ENCODE peak calls at places on chromosomes 5 and 9, in four cellular contexts. One of them, this sample, is unnamed. For H3K4me1, the result is how much of the 10 kb centered on the place peaks cover.

GRCh38 chr9:2479056-2479565 is 142.5 kb upstream of the VLDLR start:
- DNase-seq in fibroblast of lung: no peak
- DNase-seq in mammary epithelial cell: no peak
- DNase-seq in endothelial cell of umbilical vein: no peak
- DNase-seq in this sample: no peak

GRCh38 chr9:101702257-101702656 is 36.2 kb downstream of the GRIN3A start:
- DNase-seq in fibroblast of lung: no peak
- DNase-seq in mammary epithelial cell: peak
- DNase-seq in endothelial cell of umbilical vein: no peak
- DNase-seq in this sample: no peak

GRCh38 chr9:127506814-127507750 is 55.8 kb downstream of the LRSAM1 start:
- DNase-seq in fibroblast of lung: peak
- DNase-seq in mammary epithelial cell: no peak
- DNase-seq in endothelial cell of umbilical vein: no peak
- DNase-seq in this sample: no peak

GRCh38 chr9:126502417-126503332 is 111.1 kb upstream of the LMX1B start:
- DNase-seq in fibroblast of lung: no peak
- DNase-seq in mammary epithelial cell: no peak
- DNase-seq in endothelial cell of umbilical vein: no peak
- DNase-seq in this sample: no peak

GRCh38 chr5:133389066-133389590 is 223.2 kb downstream of the FSTL4 start:
- DNase-seq in fibroblast of lung: no peak
- DNase-seq in mammary epithelial cell: peak
- DNase-seq in endothelial cell of umbilical vein: no peak
- DNase-seq in this sample: no peak

GRCh38 chr5:142587354-142587965 is 98.4 kb downstream of the FGF1 start:
- DNase-seq in fibroblast of lung: peak
- DNase-seq in mammary epithelial cell: peak
- DNase-seq in endothelial cell of umbilical vein: peak
- DNase-seq in this sample: peak

GRCh38 chr9:114521846-114522245 is 16.6 kb upstream of the WHRN start:
- DNase-seq in fibroblast of lung: no peak
- DNase-seq in mammary epithelial cell: no peak
- DNase-seq in endothelial cell of umbilical vein: no peak
- DNase-seq in this sample: no peak

GRCh38 chr9:89179920-89180667 is 1.5 kb upstream of the SHC3 start:
- DNase-seq in fibroblast of lung: peak
- DNase-seq in mammary epithelial cell: peak
- DNase-seq in endothelial cell of umbilical vein: peak
- DNase-seq in this sample: peak

GRCh38 chr5:160188151-160188967 is 40.9 kb upstream of the FABP6 start:
- DNase-seq in fibroblast of lung: peak
- DNase-seq in mammary epithelial cell: no peak
- DNase-seq in endothelial cell of umbilical vein: peak
- DNase-seq in this sample: peak

GRCh38 chr5:102450313-102450990 is 48.3 kb downstream of the SLCO6A1 start:
- DNase-seq in fibroblast of lung: no peak
- DNase-seq in mammary epithelial cell: peak
- DNase-seq in endothelial cell of umbilical vein: no peak
- DNase-seq in this sample: peak

GRCh38 chr9:117250610-117251215 is 164.1 kb downstream of the ASTN2 start:
- DNase-seq in fibroblast of lung: no peak
- DNase-seq in mammary epithelial cell: no peak
- DNase-seq in endothelial cell of umbilical vein: no peak
- DNase-seq in this sample: no peak

GRCh38 chr9:128454991-128455390 is 815 bp upstream of the ODF2 start:
- DNase-seq in fibroblast of lung: no peak
- DNase-seq in mammary epithelial cell: no peak
- DNase-seq in endothelial cell of umbilical vein: no peak
- DNase-seq in this sample: no peak

GRCh38 chr5:119400248-119400647 is 44.4 kb downstream of the TNFAIP8 start:
- DNase-seq in fibroblast of lung: no peak
- DNase-seq in mammary epithelial cell: peak
- DNase-seq in endothelial cell of umbilical vein: no peak
- DNase-seq in this sample: no peak

GRCh38 chr5:61576556-61576955 is 244.5 kb downstream of the ZSWIM6 start:
- DNase-seq in fibroblast of lung: no peak
- DNase-seq in mammary epithelial cell: no peak
- DNase-seq in endothelial cell of umbilical vein: no peak
- DNase-seq in this sample: no peak

GRCh38 chr5:16776611-16777251 is 159.4 kb downstream of the MYO10 start:
- DNase-seq in fibroblast of lung: peak
- DNase-seq in mammary epithelial cell: no peak
- DNase-seq in endothelial cell of umbilical vein: no peak
- DNase-seq in this sample: peak

GRCh38 chr5:36366883-36367282 is 65.2 kb upstream of the RANBP3L start:
- DNase-seq in fibroblast of lung: peak
- DNase-seq in mammary epithelial cell: no peak
- DNase-seq in endothelial cell of umbilical vein: no peak
- DNase-seq in this sample: no peak

GRCh38 chr9:88781500-88782391 is 209.5 kb upstream of the S1PR3 start:
- DNase-seq in fibroblast of lung: peak
- DNase-seq in mammary epithelial cell: no peak
- DNase-seq in endothelial cell of umbilical vein: peak
- DNase-seq in this sample: peak

GRCh38 chr5:76742586-76742985 is 26.7 kb downstream of the F2R start:
- DNase-seq in fibroblast of lung: peak
- DNase-seq in mammary epithelial cell: peak
- DNase-seq in endothelial cell of umbilical vein: no peak
- DNase-seq in this sample: no peak

GRCh38 chr5:157189223-157189622 is 8.6 kb downstream of the ITK start:
- DNase-seq in fibroblast of lung: no peak
- DNase-seq in mammary epithelial cell: no peak
- DNase-seq in endothelial cell of umbilical vein: no peak
- DNase-seq in this sample: no peak

GRCh38 chr5:151637676-151638075 is 46.5 kb upstream of the FAT2 start:
- DNase-seq in fibroblast of lung: no peak
- DNase-seq in mammary epithelial cell: peak
- DNase-seq in endothelial cell of umbilical vein: no peak
- DNase-seq in this sample: no peak

GRCh38 chr9:127682351-127683136 is 24.2 kb upstream of the CFAP157 start:
- DNase-seq in fibroblast of lung: no peak
- DNase-seq in mammary epithelial cell: no peak
- DNase-seq in endothelial cell of umbilical vein: no peak
- DNase-seq in this sample: no peak

GRCh38 chr5:174920906-174921550 is 196.6 kb downstream of the MSX2 start:
- DNase-seq in fibroblast of lung: no peak
- DNase-seq in mammary epithelial cell: no peak
- DNase-seq in endothelial cell of umbilical vein: no peak
- DNase-seq in this sample: no peak

GRCh38 chr9:124047106-124047716 is 35.6 kb downstream of the LHX2 start:
- DNase-seq in fibroblast of lung: peak
- DNase-seq in mammary epithelial cell: no peak
- DNase-seq in endothelial cell of umbilical vein: peak
- DNase-seq in this sample: peak

GRCh38 chr9:1871486-1872181 is 143.5 kb upstream of the SMARCA2 start:
- DNase-seq in fibroblast of lung: no peak
- DNase-seq in mammary epithelial cell: no peak
- DNase-seq in endothelial cell of umbilical vein: no peak
- DNase-seq in this sample: peak

GRCh38 chr9:127873886-127874285 is 3.6 kb downstream of the AK1 start:
- DNase-seq in fibroblast of lung: peak
- DNase-seq in mammary epithelial cell: no peak
- DNase-seq in endothelial cell of umbilical vein: peak
- DNase-seq in this sample: no peak

GRCh38 chr9:93346240-93347112 is 105.0 kb upstream of the FAM120A start:
- DNase-seq in fibroblast of lung: peak
- DNase-seq in mammary epithelial cell: no peak
- DNase-seq in endothelial cell of umbilical vein: no peak
- DNase-seq in this sample: no peak

GRCh38 chr5:95261369-95262175 is 23.3 kb downstream of the MCTP1 start:
- DNase-seq in fibroblast of lung: peak
- DNase-seq in mammary epithelial cell: peak
- DNase-seq in endothelial cell of umbilical vein: peak
- DNase-seq in this sample: peak

GRCh38 chr9:128251701-128252100 is 24.1 kb downstream of the GOLGA2 start:
- DNase-seq in fibroblast of lung: peak
- DNase-seq in mammary epithelial cell: no peak
- DNase-seq in endothelial cell of umbilical vein: peak
- DNase-seq in this sample: no peak

GRCh38 chr5:125149503-125149902 is 403.1 kb upstream of the ZNF608 start:
- DNase-seq in fibroblast of lung: no peak
- DNase-seq in mammary epithelial cell: no peak
- DNase-seq in endothelial cell of umbilical vein: no peak
- DNase-seq in this sample: no peak
- H3K4me1 ChIP-seq in fibroblast of lung: under half
- H3K4me1 ChIP-seq in mammary epithelial cell: under half
- H3K4me1 ChIP-seq in endothelial cell of umbilical vein: under half
- H3K4me1 ChIP-seq in this sample: under half

DNA sequence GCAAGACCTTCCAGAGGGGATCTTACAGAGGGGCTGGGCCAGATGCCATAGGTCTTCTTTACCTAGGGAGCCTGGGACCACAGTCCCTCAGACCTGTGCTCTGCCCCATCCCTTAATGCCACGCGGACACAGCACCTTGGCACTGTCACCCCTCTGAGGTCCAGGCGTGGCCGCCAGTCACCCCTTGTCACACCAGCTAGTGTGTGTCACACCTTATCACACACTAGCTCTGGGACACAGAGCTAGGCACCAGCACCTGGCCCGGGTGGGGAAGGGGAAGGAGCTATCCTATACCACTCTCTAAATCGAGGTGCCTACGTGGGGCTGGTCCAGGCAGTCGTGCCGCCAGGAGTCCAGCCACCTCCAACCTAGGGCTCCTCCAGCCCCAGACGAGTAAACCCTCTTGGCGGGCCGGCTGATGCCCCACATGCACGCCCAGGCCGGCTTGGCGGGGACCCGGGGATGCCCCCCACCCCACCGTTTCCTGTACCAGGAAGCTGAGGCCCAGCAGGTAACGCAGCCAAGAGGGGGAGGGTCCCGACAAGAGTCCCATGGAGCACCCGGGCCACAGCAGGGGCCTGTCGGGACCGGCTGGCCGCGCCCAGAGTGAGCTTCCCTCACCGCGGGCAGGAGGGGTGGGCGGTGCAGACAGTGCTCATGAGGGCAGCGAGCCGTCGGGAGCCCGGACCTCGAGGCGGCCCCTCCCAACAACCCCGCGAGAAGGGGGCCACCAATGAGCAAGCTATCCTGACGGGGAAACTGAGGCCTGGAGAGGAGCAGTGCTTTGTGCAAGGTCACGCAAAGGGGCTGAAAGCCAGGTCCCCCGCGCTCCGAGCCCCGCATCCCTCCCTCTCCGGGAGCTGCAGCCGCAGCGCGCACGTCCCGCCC is 578 bp downstream of the CORO2A start:
- DNase-seq in fibroblast of lung: no peak
- DNase-seq in mammary epithelial cell: peak
- DNase-seq in endothelial cell of umbilical vein: no peak
- DNase-seq in this sample: peak
- TF ChIP-seq EZH2 in fibroblast of lung: peak
- TF ChIP-seq EZH2 in mammary epithelial cell: no peak
- TF ChIP-seq EZH2 in endothelial cell of umbilical vein: no peak
- TF ChIP-seq EZH2 in this sample: no peak

DNA sequence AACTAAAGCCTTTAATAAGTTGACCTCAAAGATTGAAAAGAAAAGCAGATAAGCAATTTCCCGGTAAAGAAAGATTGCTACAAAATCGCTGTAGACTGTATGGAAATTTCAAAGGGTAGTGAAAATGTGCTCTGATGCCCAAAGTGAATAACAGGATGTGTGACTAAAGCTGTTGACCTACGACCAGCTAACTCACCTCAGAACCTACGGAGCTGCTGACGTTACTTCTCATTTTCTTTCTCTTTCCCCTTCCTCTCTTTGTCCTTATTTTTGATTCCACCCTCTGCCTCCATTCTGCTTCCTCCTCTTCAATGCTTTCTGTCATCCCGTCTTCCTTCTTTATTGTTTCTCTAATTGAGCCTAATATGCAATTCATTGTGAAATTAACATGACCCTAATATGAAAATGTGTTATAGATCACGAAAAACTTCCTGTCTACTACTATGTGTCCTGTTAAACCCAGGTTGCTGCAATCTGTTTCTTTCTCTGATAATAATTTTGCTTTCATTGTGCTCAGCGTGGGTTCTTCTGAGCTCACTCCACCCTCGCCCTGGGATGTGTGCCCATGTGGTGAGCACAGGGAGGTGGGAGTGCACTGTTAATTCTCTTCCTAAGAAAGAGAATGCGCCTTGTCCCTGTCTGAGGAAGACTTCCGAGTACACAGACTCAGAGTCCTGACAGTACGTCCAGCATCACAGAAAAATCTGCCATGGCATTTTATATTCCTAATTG is 103.0 kb downstream of the PDE4D start:
- DNase-seq in fibroblast of lung: no peak
- DNase-seq in mammary epithelial cell: no peak
- DNase-seq in endothelial cell of umbilical vein: peak
- DNase-seq in this sample: peak
- H3K4me1 ChIP-seq in fibroblast of lung: under half
- H3K4me1 ChIP-seq in mammary epithelial cell: under half
- H3K4me1 ChIP-seq in endothelial cell of umbilical vein: under half
- H3K4me1 ChIP-seq in this sample: under half

GRCh38 chr9:76905984-76906861 is at the start of gene PRUNE2:
- DNase-seq in fibroblast of lung: peak
- DNase-seq in mammary epithelial cell: peak
- DNase-seq in endothelial cell of umbilical vein: peak
- DNase-seq in this sample: peak
- TF ChIP-seq EZH2 in fibroblast of lung: no peak
- TF ChIP-seq EZH2 in mammary epithelial cell: no peak
- TF ChIP-seq EZH2 in endothelial cell of umbilical vein: no peak
- TF ChIP-seq EZH2 in this sample: peak

GRCh38 chr9:121642758-121643157 is 8.7 kb upstream of the DAB2IP start:
- DNase-seq in fibroblast of lung: no peak
- DNase-seq in mammary epithelial cell: no peak
- DNase-seq in endothelial cell of umbilical vein: no peak
- DNase-seq in this sample: no peak
- H3K4me1 ChIP-seq in fibroblast of lung: under half
- H3K4me1 ChIP-seq in mammary epithelial cell: under half
- H3K4me1 ChIP-seq in endothelial cell of umbilical vein: under half
- H3K4me1 ChIP-seq in this sample: under half

This sample was measured in A673.